ENCODE peak calls at places on chromosomes 11 and 22, in four cellular contexts. M is WTC11, C is K562, J is HepG2. D is an unnamed sample.

GRCh38 chr22:37827056-37827455 is 3.9 kb downstream of the GALR3 start:
- DNase-seq in C (no peak), J (no peak), M (no peak), D (no peak)

GRCh38 chr11:45204761-45205160 is 58.3 kb downstream of the PRDM11 start:
- DNase-seq in C (peak), M (peak), J (no peak), D (peak)

GRCh38 chr11:69218946-69219720 is 63.4 kb downstream of the SMIM38 start:
- DNase-seq in M (no peak), C (no peak), J (no peak), D (no peak)

GRCh38 chr11:111788051-111788450 is 21.9 kb upstream of the PPP2R1B start:
- DNase-seq in J (no peak), C (no peak), M (no peak), D (no peak)

GRCh38 chr11:69686452-69686851 is 11.3 kb upstream of the LTO1 start:
- DNase-seq in M (no peak), J (no peak), C (no peak), D (no peak)

GRCh38 chr22:33883561-33883960 is 36.7 kb downstream of the LARGE1 start:
- DNase-seq in M (no peak), J (no peak), C (no peak), D (no peak)

GRCh38 chr11:77151804-77152513 is 23.9 kb downstream of the MYO7A start:
- DNase-seq in M (no peak), J (no peak), C (no peak), D (no peak)

GRCh38 chr11:1198766-1199688 is 23.8 kb upstream of the MUC5B start:
- DNase-seq in C (no peak), M (peak), J (no peak), D (no peak)

GRCh38 chr11:30914143-30914762 is 328.1 kb upstream of the MPPED2 start:
- DNase-seq in M (peak), J (peak), C (no peak), D (peak)

GRCh38 chr22:41377846-41378245 is 3.9 kb upstream of the TEF start:
- DNase-seq in J (no peak), C (no peak), M (no peak), D (no peak)

GRCh38 chr11:110367571-110367970 is 62.2 kb upstream of the FDX1 start:
- DNase-seq in J (no peak), C (no peak), M (no peak), D (no peak)

GRCh38 chr11:93957553-93957952 is 63.6 kb upstream of the HEPHL1 start:
- DNase-seq in M (no peak), J (no peak), C (no peak), D (no peak)

DNA sequence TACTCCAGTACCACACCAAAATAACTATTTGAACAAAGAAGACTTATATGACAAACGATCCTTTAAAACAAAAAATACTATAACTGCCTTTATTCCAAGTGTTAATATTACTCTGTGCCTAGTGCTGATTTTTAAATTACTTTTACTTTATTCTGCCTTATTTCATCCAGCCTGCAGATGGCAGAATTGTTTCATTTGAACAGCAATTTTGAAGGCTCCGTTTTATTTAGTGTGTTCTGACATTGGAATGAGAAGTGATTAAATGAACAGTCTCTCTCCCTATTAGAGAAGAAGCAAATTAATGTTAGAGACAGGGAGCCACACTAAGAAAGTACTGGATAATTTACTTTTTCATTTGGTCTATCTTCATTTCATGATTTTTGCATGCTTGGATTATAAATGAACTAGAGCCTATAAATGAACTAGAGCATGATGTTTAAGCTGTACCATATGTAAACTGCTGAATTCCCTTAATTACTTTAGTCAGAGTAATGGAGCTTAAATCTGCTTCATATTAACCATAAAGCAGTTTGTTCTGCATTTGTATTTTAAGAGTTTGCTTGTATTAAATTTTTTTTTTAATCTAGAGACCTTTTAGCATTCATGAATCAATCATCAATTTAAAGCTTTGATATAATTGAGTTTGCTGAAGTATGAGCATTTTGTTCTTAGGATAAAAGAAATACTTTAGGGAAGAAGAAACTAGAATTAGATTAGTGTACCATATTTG is 9.8 kb downstream of the PDHX start:
- DNase-seq in C (no peak), M (no peak), J (peak), D (peak)
- TF ChIP-seq ELF4 in C (no peak), M (no peak), J (no peak), D (no peak)

GRCh38 chr22:45335021-45335818 is 25.5 kb downstream of the FAM118A start:
- DNase-seq in M (peak), J (no peak), C (no peak), D (peak)
- TF ChIP-seq ELF4 in M (no peak), J (no peak), C (no peak), D (no peak)

GRCh38 chr22:20455709-20456063 is 18.1 kb upstream of the SCARF2 start:
- DNase-seq in M (no peak), C (no peak), J (no peak), D (no peak)
- TF ChIP-seq ELF4 in M (no peak), C (no peak), J (no peak), D (no peak)

GRCh38 chr11:118882489-118882888 is 1.2 kb upstream of the CXCR5 start:
- DNase-seq in M (no peak), C (no peak), J (no peak), D (no peak)
- TF ChIP-seq ELF4 in M (no peak), C (no peak), J (no peak), D (no peak)

DNA sequence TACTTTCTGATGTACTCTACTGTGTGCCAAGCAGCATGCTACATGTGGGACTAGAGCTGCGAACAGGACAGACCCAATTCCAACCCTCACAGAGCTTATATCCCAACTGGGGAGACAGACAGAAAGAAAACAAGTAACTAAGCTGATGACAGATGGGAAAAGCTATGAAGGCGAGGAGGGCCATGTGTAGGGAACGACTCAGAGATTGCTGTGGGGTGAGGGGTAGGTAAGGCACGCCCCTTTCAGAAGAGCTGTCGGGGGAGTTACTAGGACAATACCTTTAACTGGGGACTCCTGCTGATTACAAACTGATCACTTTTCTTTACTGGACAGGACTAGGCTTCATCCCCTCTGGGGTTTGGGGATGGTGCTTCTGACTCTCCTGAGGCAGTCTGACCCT is 48.9 kb downstream of the ST3GAL4 start:
- DNase-seq in J (no peak), C (no peak), M (no peak), D (no peak)
- TF ChIP-seq ELF4 in J (no peak), C (no peak), M (no peak), D (no peak)

GRCh38 chr11:63846897-63847296 is 8.0 kb downstream of the MARK2 start:
- DNase-seq in C (no peak), J (no peak), M (no peak), D (no peak)
- TF ChIP-seq ELF4 in C (no peak), J (no peak), M (no peak), D (no peak)

DNA sequence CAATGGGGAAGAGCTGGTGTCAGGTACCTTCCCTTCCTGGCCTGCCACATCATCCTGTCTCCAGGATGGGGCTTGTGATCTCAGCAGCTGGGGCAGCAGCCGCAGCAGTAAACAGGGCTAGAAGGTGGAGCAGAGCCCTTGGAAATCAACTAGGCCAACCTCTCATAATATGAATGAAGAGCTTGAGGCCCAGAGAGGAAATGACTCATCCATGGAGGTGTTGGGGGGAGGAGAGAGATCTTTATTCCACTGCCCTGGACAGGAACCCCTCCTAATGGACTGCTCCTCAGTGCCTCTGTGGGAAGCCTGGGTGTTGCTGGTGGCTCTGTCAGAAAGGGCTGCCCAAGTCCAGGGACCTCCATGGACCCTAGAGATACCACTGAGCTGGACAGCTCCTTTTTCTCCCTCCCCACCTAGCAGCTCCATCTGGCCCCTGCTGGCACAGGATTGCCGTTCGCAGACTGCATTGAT is 111.8 kb downstream of the OSBP2 start:
- DNase-seq in C (no peak), M (peak), J (peak), D (no peak)
- TF ChIP-seq ELF4 in C (no peak), M (no peak), J (no peak), D (no peak)

GRCh38 chr11:120752668-120753067 is 241.1 kb downstream of the GRIK4 start:
- DNase-seq in M (no peak), J (no peak), C (no peak), D (peak)
- TF ChIP-seq ELF4 in M (no peak), J (no peak), C (no peak), D (no peak)

D was measured in HEK293T.